ENCODE peak calls at places on chromosome 2, in four cellular contexts. Y is HepG2, E is SK-N-SH, N is K562. P is an unnamed sample.
A peak's percentile ranks its signal among the peaks of the same experiment; 100 is the strongest.

GRCh38 chr2:162545254-162545653 is 201.3 kb downstream of the GCA start:
- DNase-seq in Y (no peak), E (no peak), N (no peak), P (no peak)

GRCh38 chr2:56008661-56009411 is 85.3 kb upstream of the EFEMP1 start:
- DNase-seq in Y (no peak), E (peak; percentile 58), N (no peak), P (no peak)

GRCh38 chr2:52220393-52220792 is 1188.5 kb upstream of the NRXN1 start:
- DNase-seq in Y (no peak), E (no peak), N (no peak), P (no peak)

GRCh38 chr2:206328979-206329378 is 54.5 kb downstream of the ZDBF2 start:
- DNase-seq in Y (no peak), E (no peak), N (no peak), P (no peak)

GRCh38 chr2:229033816-229034215 is 237.3 kb downstream of the PID1 start:
- DNase-seq in Y (no peak), E (no peak), N (no peak), P (no peak)

GRCh38 chr2:217805679-217806479 is 196.9 kb downstream of the TNS1 start:
- DNase-seq in Y (no peak), E (no peak), N (no peak), P (no peak)

GRCh38 chr2:235803028-235803427 is 309.2 kb downstream of the AGAP1 start:
- DNase-seq in Y (no peak), E (no peak), N (no peak), P (no peak)

GRCh38 chr2:105597831-105598293 is 146.8 kb upstream of the NCK2 start:
- DNase-seq in Y (no peak), E (peak; percentile 35), N (no peak), P (no peak)

GRCh38 chr2:29166237-29166630 is 51.0 kb downstream of the CLIP4 start:
- DNase-seq in Y (no peak), E (no peak), N (no peak), P (no peak)

GRCh38 chr2:153963247-153963646 is 91.5 kb downstream of the GALNT13 start:
- DNase-seq in Y (no peak), E (no peak), N (no peak), P (no peak)
- TF ChIP-seq YY1 in Y (no peak), E (no peak), N (no peak), P (no peak)

DNA sequence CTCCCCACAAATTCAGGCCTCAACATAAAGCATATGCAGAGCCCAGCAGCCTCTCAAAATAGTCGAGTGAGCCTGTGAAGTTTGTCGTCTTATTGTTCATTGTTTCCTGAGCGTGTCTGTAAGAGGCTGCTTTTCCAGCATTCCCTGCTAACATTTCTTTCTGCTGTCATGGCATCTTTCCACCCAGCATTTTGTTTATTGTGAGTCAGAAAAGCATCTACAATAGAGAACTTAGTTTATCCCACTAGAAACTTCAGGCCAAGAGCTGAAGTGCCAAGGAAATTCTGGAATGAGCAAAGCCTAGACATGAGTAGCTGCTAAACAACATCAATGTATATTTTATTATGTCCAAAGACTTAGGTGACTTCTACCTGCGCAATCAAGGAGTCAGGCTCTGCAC is 46.3 kb upstream of the STAM2 start:
- DNase-seq in Y (no peak), E (no peak), N (no peak), P (no peak)
- TF ChIP-seq ELF1 in Y (no peak), E (no peak), N (no peak), P (no peak)

GRCh38 chr2:240412975-240413812 is 22.3 kb upstream of the GPC1 start:
- DNase-seq in Y (no peak), E (no peak), N (peak; percentile 21), P (no peak)
- TF ChIP-seq CTCF in Y (no peak), E (no peak), N (peak; percentile 18), P (no peak)

GRCh38 chr2:75476778-75477177 is 84.0 kb downstream of the EVA1A start:
- DNase-seq in Y (no peak), E (no peak), N (no peak), P (no peak)
- TF ChIP-seq YY1 in Y (no peak), E (no peak), N (no peak), P (no peak)

GRCh38 chr2:24836706-24837105 is 43.5 kb downstream of the CENPO start:
- DNase-seq in Y (no peak), E (no peak), N (no peak), P (no peak)

GRCh38 chr2:24833821-24834732 is 40.9 kb downstream of the CENPO start:
- DNase-seq in Y (no peak), E (no peak), N (no peak), P (no peak)

GRCh38 chr2:24832991-24833671 is 39.9 kb downstream of the CENPO start:
- DNase-seq in Y (no peak), E (no peak), N (no peak), P (no peak)

GRCh38 chr2:24836206-24836605 is 43.0 kb downstream of the CENPO start:
- DNase-seq in Y (no peak), E (no peak), N (no peak), P (no peak)

GRCh38 chr2:24834733-24835395 is 41.6 kb downstream of the CENPO start:
- DNase-seq in Y (no peak), E (no peak), N (no peak), P (no peak)
- TF ChIP-seq ELF1 in Y (no peak), E (no peak), N (no peak), P (no peak)

DNA sequence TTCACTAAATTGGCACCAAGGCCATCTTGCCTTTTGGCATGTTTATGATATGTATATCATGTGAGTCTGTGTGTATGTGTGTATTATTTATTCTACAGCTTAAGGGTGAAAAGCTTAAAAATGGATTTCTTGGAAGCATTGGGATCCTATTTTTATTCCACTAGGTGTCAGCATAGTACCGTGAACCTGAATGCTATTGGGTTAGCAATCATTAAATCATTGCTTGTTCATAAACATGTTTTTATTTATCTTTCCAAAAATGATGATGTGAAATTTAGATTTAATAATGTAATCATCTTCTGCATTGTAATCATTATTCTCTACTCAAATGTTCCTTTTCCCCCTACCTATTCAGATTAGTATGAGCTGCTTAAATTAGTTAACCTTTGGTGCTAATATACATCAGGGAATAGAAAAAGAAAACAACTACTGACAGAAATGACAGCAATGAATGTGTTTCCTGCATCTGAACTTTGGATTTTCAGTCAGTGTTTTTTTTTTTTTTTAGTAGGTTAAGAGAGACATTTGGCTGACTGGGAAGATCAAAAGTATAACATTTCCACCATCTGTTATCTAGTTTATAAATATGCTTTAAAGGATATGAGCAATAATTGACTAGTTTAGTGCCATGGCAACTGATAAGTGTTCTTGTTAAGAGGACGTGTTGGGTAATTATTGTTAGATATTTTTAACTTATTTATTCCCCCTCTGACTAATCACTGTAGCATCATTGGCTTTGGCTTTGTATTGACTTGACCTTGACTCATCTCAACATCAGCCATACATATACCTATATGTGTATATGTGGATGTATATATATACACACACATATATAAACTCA is 14.1 kb upstream of the ZSWIM2 start:
- DNase-seq in Y (peak; percentile 23), E (peak; percentile 34), N (peak; percentile 34), P (peak; percentile 32)
- TF ChIP-seq CTCF in Y (peak; percentile 77), E (peak; percentile 84), N (peak; percentile 87), P (peak; percentile 61)

GRCh38 chr2:160091381-160091780 is 29.0 kb upstream of the PLA2R1 start:
- DNase-seq in Y (no peak), E (no peak), N (no peak), P (no peak)
- TF ChIP-seq YY1 in Y (no peak), E (no peak), N (no peak), P (no peak)

DNA sequence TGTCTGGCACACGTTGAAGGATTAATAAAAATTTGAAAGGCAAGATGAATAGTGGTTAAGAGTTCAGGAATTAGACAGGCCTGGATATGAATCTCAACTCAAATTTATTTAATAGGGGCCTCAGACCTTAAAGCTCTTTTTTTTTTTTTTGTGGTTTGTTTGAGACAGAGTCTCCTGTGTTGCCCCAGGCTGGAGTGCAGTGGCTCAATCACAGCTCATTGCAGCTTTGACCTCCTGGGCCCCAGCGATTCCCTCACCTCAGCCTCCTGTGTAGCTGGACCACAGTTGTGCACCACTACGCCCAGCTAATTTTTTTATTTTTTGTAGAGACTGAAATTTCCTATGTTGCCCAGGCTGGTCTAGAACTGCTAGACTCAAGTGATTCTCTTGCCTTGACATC is 3.0 kb downstream of the ZRANB3 start:
- DNase-seq in Y (no peak), E (no peak), N (no peak), P (no peak)
- TF ChIP-seq ELF1 in Y (no peak), E (no peak), N (no peak), P (no peak)

P was measured in HCT116.